ENCODE peak calls at places on chromosome 9, in eight cellular contexts. H is CD4-positive, alpha-beta T cell; P is CD8-positive, alpha-beta T cell; W is right lobe of liver; C is astrocyte of the spinal cord; K is nephron progenitor cell; F is osteocyte; N is mucosa of descending colon. Z is an unnamed sample.

GRCh38 chr9:90900130-90900529 is 98.5 kb downstream of the SYK start:
- DNase-seq in H (no peak), P (no peak), W (no peak), C (no peak), K (no peak), F (no peak), N (no peak), Z (no peak)

GRCh38 chr9:110351009-110351467 is 13.4 kb upstream of the TXNDC8 start:
- DNase-seq in H (no peak), P (no peak), W (no peak), C (peak; percentile 85), K (no peak), F (no peak), N (no peak), Z (no peak)

GRCh38 chr9:127128341-127129072 is 6.1 kb upstream of the ANGPTL2 start:
- DNase-seq in H (no peak), P (no peak), W (no peak), C (peak; percentile 22), K (no peak), F (no peak), N (no peak), Z (no peak)

GRCh38 chr9:4530375-4530774 is 40.1 kb downstream of the SLC1A1 start:
- DNase-seq in H (no peak), P (no peak), W (no peak), C (peak; percentile 63), K (no peak), F (no peak), N (no peak), Z (no peak)

GRCh38 chr9:13500034-13500433 is 220.5 kb upstream of the MPDZ start:
- DNase-seq in H (no peak), P (no peak), W (no peak), C (no peak), K (no peak), F (no peak), N (no peak), Z (no peak)

GRCh38 chr9:33750307-33750838 is 45.0 kb upstream of the PRSS3 start:
- DNase-seq in H (no peak), P (no peak), W (peak; percentile 69), C (no peak), K (no peak), F (no peak), N (peak; percentile 82), Z (no peak)

GRCh38 chr9:99712214-99712613 is 109.5 kb upstream of the NR4A3 start:
- DNase-seq in H (no peak), P (no peak), W (no peak), C (no peak), K (no peak), F (no peak), N (no peak), Z (no peak)

GRCh38 chr9:128262687-128263086 is 13.1 kb downstream of the GOLGA2 start:
- DNase-seq in H (no peak), P (no peak), W (no peak), C (no peak), K (no peak), F (no peak), N (no peak), Z (no peak)

DNA sequence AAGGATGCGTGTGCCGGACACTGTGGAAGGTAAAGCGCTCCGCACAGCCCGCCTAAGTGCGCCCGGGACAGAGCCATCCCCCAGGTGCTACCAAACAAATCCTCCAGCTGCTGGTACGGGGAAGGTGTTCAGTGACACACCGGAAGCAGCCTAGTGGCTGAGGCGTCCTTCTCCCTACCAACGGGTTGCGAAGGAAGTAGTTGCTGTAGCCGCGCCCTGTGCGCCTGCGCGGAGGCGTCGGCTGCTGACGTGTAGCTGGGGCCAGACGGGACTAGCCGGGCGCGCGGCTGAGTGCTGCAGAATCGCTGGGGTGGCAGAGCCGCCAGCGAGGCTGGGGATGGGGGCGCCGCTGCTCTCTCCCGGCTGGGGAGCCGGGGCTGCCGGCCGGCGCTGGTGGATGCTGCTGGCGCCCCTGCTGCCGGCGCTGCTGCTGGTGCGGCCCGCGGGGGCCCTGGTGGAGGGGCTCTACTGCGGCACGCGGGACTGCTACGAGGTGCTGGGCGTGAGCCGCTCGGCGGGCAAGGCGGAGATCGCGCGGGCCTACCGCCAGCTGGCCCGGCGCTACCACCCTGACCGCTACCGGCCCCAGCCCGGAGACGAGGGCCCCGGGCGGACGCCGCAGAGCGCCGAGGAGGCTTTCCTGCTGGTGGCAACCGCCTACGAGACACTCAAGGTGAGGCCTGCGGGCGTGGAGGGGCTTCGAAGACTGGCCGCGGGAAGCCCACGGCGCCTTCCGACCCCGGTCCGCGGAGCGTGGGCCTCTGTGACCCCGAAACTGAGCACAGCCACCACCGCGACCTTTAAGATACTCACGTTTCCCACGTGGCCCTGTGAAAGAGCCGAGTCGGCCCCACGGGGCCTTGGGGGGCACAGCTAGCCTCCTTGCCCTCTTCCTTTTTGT is at the start of gene DNAJC25:
- DNase-seq in H (peak; percentile 95), P (peak; percentile 94), W (peak; percentile 99), C (peak; percentile 99), K (peak; percentile 95), F (peak; percentile 99), N (peak; percentile 98), Z (peak; percentile 96)
- TF ChIP-seq CTCF in H (no peak), P (no peak), W (no peak), C (no peak), K (no peak), F (peak; percentile 1), N (no peak), Z (no peak)

GRCh38 chr9:105262497-105262896 is 18.0 kb downstream of the SLC44A1 start:
- DNase-seq in H (no peak), P (no peak), W (no peak), C (no peak), K (no peak), F (no peak), N (no peak), Z (no peak)

GRCh38 chr9:105269593-105269992 is 25.1 kb downstream of the SLC44A1 start:
- DNase-seq in H (no peak), P (no peak), W (no peak), C (no peak), K (no peak), F (no peak), N (no peak), Z (no peak)

GRCh38 chr9:105259731-105260612 is 15.5 kb downstream of the SLC44A1 start:
- DNase-seq in H (no peak), P (no peak), W (no peak), C (no peak), K (no peak), F (no peak), N (no peak), Z (no peak)

GRCh38 chr9:105259274-105259673 is 14.8 kb downstream of the SLC44A1 start:
- DNase-seq in H (no peak), P (no peak), W (no peak), C (peak; percentile 22), K (no peak), F (no peak), N (no peak), Z (no peak)

GRCh38 chr9:105264380-105264779 is 19.9 kb downstream of the SLC44A1 start:
- DNase-seq in H (no peak), P (no peak), W (no peak), C (no peak), K (no peak), F (no peak), N (no peak), Z (no peak)
- TF ChIP-seq CTCF in H (no peak), P (no peak), W (no peak), C (no peak), K (no peak), F (no peak), N (no peak), Z (no peak)

GRCh38 chr9:16267336-16268036 is 603.0 kb downstream of the BNC2 start:
- DNase-seq in H (no peak), P (no peak), W (peak; percentile 65), C (peak; percentile 87), K (no peak), F (peak; percentile 36), N (no peak), Z (no peak)

GRCh38 chr9:16265671-16266070 is 604.8 kb downstream of the BNC2 start:
- DNase-seq in H (no peak), P (no peak), W (no peak), C (no peak), K (no peak), F (no peak), N (no peak), Z (no peak)

GRCh38 chr9:16268037-16269010 is 602.1 kb downstream of the BNC2 start:
- DNase-seq in H (no peak), P (no peak), W (no peak), C (no peak), K (no peak), F (no peak), N (no peak), Z (no peak)

GRCh38 chr9:16262467-16263261 is 607.8 kb downstream of the BNC2 start:
- DNase-seq in H (no peak), P (no peak), W (no peak), C (peak; percentile 56), K (no peak), F (no peak), N (no peak), Z (no peak)

DNA sequence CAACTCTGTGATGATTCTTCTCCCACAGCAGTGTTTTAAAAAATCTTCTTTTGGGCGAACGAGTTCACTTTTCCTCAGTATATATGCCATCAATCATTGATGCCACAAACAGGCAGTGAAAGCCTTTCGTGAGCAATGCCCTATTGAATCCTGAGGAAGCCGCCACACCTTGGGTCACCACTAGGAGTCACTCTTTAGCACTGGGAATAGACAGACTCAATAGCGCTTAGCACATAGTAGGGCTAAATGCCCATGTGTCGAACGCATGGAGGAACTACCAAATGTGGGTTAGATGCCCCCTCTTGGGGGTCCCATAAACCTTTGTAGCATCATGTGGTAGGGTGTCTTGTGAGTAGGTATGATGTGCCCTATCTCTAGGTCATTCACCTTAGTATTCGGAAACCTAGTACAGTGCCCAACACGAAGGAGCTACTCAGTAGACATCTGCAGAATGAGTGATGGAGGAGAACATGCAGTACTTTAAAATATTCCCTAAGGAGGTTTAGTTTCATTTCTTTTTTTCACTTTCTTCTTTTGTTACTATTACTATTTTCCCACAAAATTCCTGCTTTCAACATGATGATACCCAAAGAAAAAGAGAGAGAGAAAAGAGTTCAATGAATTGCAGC is 603.7 kb downstream of the BNC2 start:
- DNase-seq in H (no peak), P (no peak), W (no peak), C (no peak), K (no peak), F (no peak), N (no peak), Z (no peak)
- TF ChIP-seq CTCF in H (no peak), P (peak; percentile 16), W (peak; percentile 65), C (peak; percentile 55), K (peak; percentile 37), F (peak; percentile 65), N (no peak), Z (no peak)

GRCh38 chr9:134329576-134329855 is 3.3 kb downstream of the RXRA start:
- DNase-seq in H (no peak), P (no peak), W (peak; percentile 69), C (no peak), K (no peak), F (no peak), N (peak; percentile 61), Z (no peak)

GRCh38 chr9:134329886-134330285 is 3.6 kb downstream of the RXRA start:
- DNase-seq in H (no peak), P (no peak), W (peak; percentile 95), C (no peak), K (no peak), F (no peak), N (peak; percentile 71), Z (no peak)

GRCh38 chr9:134327671-134328231 is 1.5 kb downstream of the RXRA start:
- DNase-seq in H (no peak), P (no peak), W (peak; percentile 55), C (no peak), K (no peak), F (no peak), N (peak; percentile 54), Z (no peak)

GRCh38 chr9:134328341-134328840 is 2.1 kb downstream of the RXRA start:
- DNase-seq in H (no peak), P (no peak), W (no peak), C (no peak), K (no peak), F (no peak), N (peak; percentile 81), Z (no peak)

GRCh38 chr9:134328841-134329575 is 2.8 kb downstream of the RXRA start:
- DNase-seq in H (no peak), P (no peak), W (peak; percentile 89), C (no peak), K (no peak), F (no peak), N (peak; percentile 80), Z (no peak)
- TF ChIP-seq CTCF in H (no peak), P (no peak), W (peak; percentile 37), C (no peak), K (no peak), F (no peak), N (no peak), Z (no peak)